ENCODE peak calls at places on chromosomes 6 and 20, in seven cellular contexts. M, P, D, T, S, X and H are unnamed samples. For H3K79me1, the result is how much of the 10 kb centered on the place peaks cover.

GRCh38 chr20:18738888-18739287 is 74.7 kb upstream of the SCP2D1 start:
- DNase-seq in M (no peak), P (no peak), D (peak), T (no peak), S (no peak), X (no peak), H (no peak)

GRCh38 chr6:170043881-170044790 is 246.7 kb downstream of the DLL1 start:
- DNase-seq in M (no peak), P (no peak), D (no peak), T (no peak), S (no peak), X (no peak), H (no peak)

GRCh38 chr20:21109144-21109543 is 3.0 kb upstream of the LINC00237 start:
- DNase-seq in M (peak), P (peak), D (no peak), T (no peak), S (no peak), X (no peak), H (no peak)

GRCh38 chr6:165664553-165665383 is 1.7 kb upstream of the PDE10A start:
- DNase-seq in M (no peak), P (no peak), D (peak), T (peak), S (no peak), X (peak), H (no peak)

GRCh38 chr6:36109092-36109491 is 21.2 kb upstream of the MAPK13 start:
- DNase-seq in M (no peak), P (no peak), D (no peak), T (no peak), S (no peak), X (no peak), H (no peak)

GRCh38 chr20:20207291-20207690 is 155.0 kb downstream of the CFAP61 start:
- DNase-seq in M (no peak), P (no peak), D (peak), T (no peak), S (no peak), X (no peak), H (peak)

GRCh38 chr6:166540631-166541331 is 45.7 kb downstream of the RAMACL start:
- DNase-seq in M (no peak), P (peak), D (no peak), T (no peak), S (no peak), X (no peak), H (no peak)

GRCh38 chr6:52566853-52567279 is 10.0 kb downstream of the TRAM2 start:
- DNase-seq in M (peak), P (peak), D (peak), T (no peak), S (no peak), X (peak), H (no peak)

GRCh38 chr20:56001106-56001785 is 4.1 kb downstream of the CBLN4 start:
- DNase-seq in M (no peak), P (no peak), D (no peak), T (no peak), S (no peak), X (no peak), H (no peak)

GRCh38 chr6:13398421-13398994 is 70.2 kb upstream of the TBC1D7 start:
- DNase-seq in M (no peak), P (no peak), D (peak), T (peak), S (no peak), X (no peak), H (peak)

GRCh38 chr6:164108869-164109769 is 694.6 kb downstream of the QKI start:
- DNase-seq in M (peak), P (no peak), D (no peak), T (no peak), S (no peak), X (peak), H (no peak)

GRCh38 chr6:144286503-144287393 is 1.6 kb downstream of the UTRN start:
- DNase-seq in M (peak), P (peak), D (peak), T (peak), S (peak), X (peak), H (peak)

GRCh38 chr6:5305968-5306626 is 44.8 kb downstream of the FARS2 start:
- DNase-seq in M (no peak), P (peak), D (no peak), T (no peak), S (no peak), X (peak), H (no peak)

GRCh38 chr6:133635447-133635846 is 253.5 kb upstream of the TCF21 start:
- DNase-seq in M (no peak), P (no peak), D (no peak), T (no peak), S (no peak), X (no peak), H (no peak)

GRCh38 chr20:59709636-59710035 is 105.3 kb downstream of the PHACTR3 start:
- DNase-seq in M (no peak), P (no peak), D (no peak), T (no peak), S (no peak), X (no peak), H (no peak)

GRCh38 chr20:62030834-62031434 is 34.7 kb downstream of the TAF4 start:
- DNase-seq in M (no peak), P (no peak), D (peak), T (no peak), S (no peak), X (no peak), H (no peak)

GRCh38 chr20:36483919-36484808 is 57.2 kb upstream of the MYL9 start:
- DNase-seq in M (no peak), P (peak), D (no peak), T (no peak), S (no peak), X (peak), H (no peak)

GRCh38 chr6:56374841-56375369 is 127.5 kb upstream of the COL21A1 start:
- DNase-seq in M (peak), P (peak), D (no peak), T (no peak), S (no peak), X (peak), H (no peak)

GRCh38 chr6:72286911-72287311 is 335.0 kb upstream of the KCNQ5 start:
- DNase-seq in M (no peak), P (peak), D (no peak), T (no peak), S (no peak), X (peak), H (no peak)

GRCh38 chr20:63538204-63539091 is 1.3 kb upstream of the PTK6 start:
- DNase-seq in M (no peak), P (peak), D (no peak), T (no peak), S (no peak), X (peak), H (no peak)

GRCh38 chr6:77880501-77880900 is 227.7 kb downstream of the MEI4 start:
- DNase-seq in M (peak), P (no peak), D (peak), T (no peak), S (no peak), X (peak), H (no peak)
- H3K79me1 ChIP-seq in M (under half), P (under half), D (under half), T (under half), S (under half), X (under half), H (under half)

GRCh38 chr6:125099211-125100017 is 54.2 kb upstream of the TPD52L1 start:
- DNase-seq in M (peak), P (peak), D (peak), T (peak), S (peak), X (peak), H (peak)

GRCh38 chr6:125100018-125100652 is 53.4 kb upstream of the TPD52L1 start:
- DNase-seq in M (no peak), P (no peak), D (no peak), T (no peak), S (no peak), X (no peak), H (no peak)

GRCh38 chr6:125095501-125096301 is 57.9 kb upstream of the TPD52L1 start:
- DNase-seq in M (no peak), P (peak), D (no peak), T (no peak), S (no peak), X (peak), H (no peak)

GRCh38 chr6:125097186-125097585 is 56.4 kb upstream of the TPD52L1 start:
- DNase-seq in M (no peak), P (no peak), D (no peak), T (no peak), S (no peak), X (no peak), H (no peak)

GRCh38 chr6:125098253-125098652 is 55.3 kb upstream of the TPD52L1 start:
- DNase-seq in M (no peak), P (no peak), D (no peak), T (no peak), S (no peak), X (no peak), H (no peak)
- H3K23ac ChIP-seq in M (no peak), P (peak), D (no peak), T (no peak), S (no peak), X (no peak), H (no peak)

GRCh38 chr20:40446868-40447267 is 242.2 kb downstream of the MAFB start:
- DNase-seq in M (no peak), P (no peak), D (no peak), T (no peak), S (no peak), X (no peak), H (no peak)
- H3K79me1 ChIP-seq in M (under half), P (under half), D (under half), T (under half), S (under half), X (under half), H (under half)

DNA sequence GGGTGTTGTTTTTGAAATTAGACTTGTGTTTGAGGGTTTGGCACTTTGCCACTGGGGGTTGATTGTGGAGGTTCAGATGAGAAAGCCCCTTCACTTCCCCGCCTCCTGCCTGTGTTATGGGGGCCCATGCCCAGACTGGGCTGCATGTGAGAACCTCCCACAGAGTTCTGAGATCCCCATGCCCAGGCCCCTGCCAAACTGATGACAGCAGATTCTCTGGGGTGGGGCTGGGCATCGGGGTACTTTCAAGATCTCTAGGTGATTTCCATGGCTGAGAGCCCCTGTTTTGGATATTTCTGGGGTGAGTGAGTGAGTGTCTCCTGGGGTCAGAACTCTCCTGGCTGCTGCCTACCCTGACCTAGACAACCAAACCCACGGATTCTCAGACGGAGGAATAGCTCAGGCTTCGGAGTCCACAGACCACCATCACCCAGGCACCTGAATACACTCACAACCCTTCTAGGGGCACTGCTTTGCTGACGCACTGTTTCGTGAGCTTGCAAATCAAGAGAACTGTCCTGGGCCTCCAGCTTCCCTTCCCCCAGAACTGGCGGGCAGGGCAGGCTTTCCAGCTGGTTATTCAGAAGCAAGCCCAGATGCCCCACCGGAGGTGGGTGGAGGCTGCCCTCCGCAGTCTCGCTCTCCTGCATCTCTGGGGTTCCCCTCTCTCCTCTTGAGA is 6.3 kb downstream of the BCAS1 start:
- DNase-seq in M (no peak), P (no peak), D (no peak), T (no peak), S (no peak), X (no peak), H (no peak)
- H3K23ac ChIP-seq in M (no peak), P (no peak), D (no peak), T (no peak), S (no peak), X (no peak), H (no peak)